ENCODE peak calls at places on chromosome 3, in ten cellular contexts. N, W, P, B, E, Y, V, X, T and A are unnamed samples.

GRCh38 chr3:78906245-78906644 is 861.6 kb downstream of the ROBO1 start:
- DNase-seq in N (no peak), W (no peak), Y (no peak), V (no peak), T (no peak), B (no peak), X (no peak), E (no peak), P (no peak), A (no peak)

GRCh38 chr3:47041114-47041513 is 61.6 kb downstream of the NBEAL2 start:
- DNase-seq in P (no peak), B (no peak), T (no peak), E (no peak), V (no peak), Y (no peak), W (no peak), X (no peak), N (no peak), A (no peak)

GRCh38 chr3:19489936-19490335 is 341.6 kb downstream of the KCNH8 start:
- DNase-seq in V (no peak), B (no peak), P (no peak), E (no peak), Y (no peak), X (no peak), W (no peak), T (no peak), N (no peak), A (no peak)

GRCh38 chr3:17088602-17089313 is 204.0 kb downstream of the PLCL2 start:
- DNase-seq in P (no peak), V (no peak), X (no peak), T (no peak), W (no peak), Y (no peak), E (no peak), N (no peak), B (peak; percentile 36), A (no peak)

GRCh38 chr3:60094392-60094947 is 1044.6 kb upstream of the CFAP20DC start:
- DNase-seq in B (peak; percentile 7), X (no peak), T (no peak), N (no peak), Y (no peak), P (no peak), E (no peak), W (no peak), V (no peak), A (no peak)

GRCh38 chr3:99925584-99925983 is 107.9 kb downstream of the CMSS1 start:
- DNase-seq in P (peak; percentile 17), E (peak; percentile 93), X (peak; percentile 86), T (no peak), V (peak; percentile 80), Y (peak; percentile 41), N (no peak), W (no peak), B (no peak), A (no peak)

GRCh38 chr3:12988728-12989454 is 84.3 kb downstream of the IQSEC1 start:
- DNase-seq in T (no peak), E (no peak), Y (no peak), W (no peak), V (no peak), B (no peak), N (no peak), X (no peak), P (no peak), A (no peak)

GRCh38 chr3:173650596-173650995 is 253.1 kb downstream of the NLGN1 start:
- DNase-seq in X (peak; percentile 46), E (no peak), B (no peak), Y (no peak), W (no peak), V (peak; percentile 12), N (no peak), P (no peak), T (no peak), A (no peak)

GRCh38 chr3:182739619-182740018 is 53.7 kb upstream of the ATP11B start:
- DNase-seq in X (peak; percentile 2), E (peak; percentile 38), W (no peak), T (no peak), N (no peak), V (peak; percentile 59), P (no peak), B (no peak), Y (no peak), A (no peak)

GRCh38 chr3:48558446-48559134 is 2.0 kb upstream of the PFKFB4 start:
- DNase-seq in V (no peak), Y (peak; percentile 47), X (no peak), W (peak; percentile 42), T (no peak), N (no peak), P (peak; percentile 21), B (no peak), E (no peak), A (no peak)

GRCh38 chr3:154795582-154795981 is 284.5 kb upstream of the MME start:
- DNase-seq in B (no peak), E (peak; percentile 94), T (no peak), V (peak; percentile 91), W (no peak), Y (no peak), X (peak; percentile 93), P (no peak), N (no peak), A (no peak)

DNA sequence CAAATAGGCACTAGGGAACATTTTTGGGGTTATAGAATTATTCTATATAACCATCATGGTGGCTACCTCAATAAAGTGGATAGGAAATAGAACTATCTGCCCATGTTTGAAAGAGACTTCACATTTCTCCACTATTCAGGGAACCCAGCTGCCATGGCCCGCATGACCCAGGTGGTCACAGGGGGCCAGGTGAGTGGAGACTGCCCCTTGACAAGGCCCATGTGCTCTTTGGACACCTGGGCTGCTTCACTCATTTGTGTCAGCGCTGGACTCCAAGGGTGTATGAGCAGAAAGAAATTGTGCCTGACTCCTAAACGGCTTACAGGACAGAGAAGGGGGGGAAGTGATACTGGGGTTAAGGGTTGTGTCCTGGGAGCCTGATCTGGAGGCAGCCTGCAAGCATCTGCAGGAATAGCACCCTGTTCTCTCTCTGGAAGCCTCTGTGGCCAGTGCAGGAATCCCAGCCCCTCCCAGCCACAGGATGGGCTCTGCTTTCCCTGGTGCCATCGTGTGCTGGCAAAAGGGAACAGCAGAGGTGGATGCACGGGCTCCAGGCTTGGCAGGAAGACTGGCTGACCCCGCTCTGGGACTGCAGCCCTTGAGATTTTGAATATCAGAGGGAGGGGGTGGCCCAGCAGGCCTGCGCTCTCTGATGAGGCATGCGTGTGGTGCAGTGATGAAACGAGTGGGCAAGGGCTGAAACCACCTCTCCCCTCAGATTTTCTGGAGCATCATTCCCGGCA is 9.1 kb upstream of the C3orf22 start:
- DNase-seq in N (peak; percentile 25), V (no peak), P (no peak), B (no peak), E (no peak), T (no peak), X (no peak), W (no peak), Y (no peak), A (no peak)
- TF ChIP-seq CTCF in N (peak; percentile 65), V (no peak), P (no peak), B (no peak), E (no peak), T (no peak), X (peak; percentile 15), W (no peak), Y (peak; percentile 52), A (no peak)

DNA sequence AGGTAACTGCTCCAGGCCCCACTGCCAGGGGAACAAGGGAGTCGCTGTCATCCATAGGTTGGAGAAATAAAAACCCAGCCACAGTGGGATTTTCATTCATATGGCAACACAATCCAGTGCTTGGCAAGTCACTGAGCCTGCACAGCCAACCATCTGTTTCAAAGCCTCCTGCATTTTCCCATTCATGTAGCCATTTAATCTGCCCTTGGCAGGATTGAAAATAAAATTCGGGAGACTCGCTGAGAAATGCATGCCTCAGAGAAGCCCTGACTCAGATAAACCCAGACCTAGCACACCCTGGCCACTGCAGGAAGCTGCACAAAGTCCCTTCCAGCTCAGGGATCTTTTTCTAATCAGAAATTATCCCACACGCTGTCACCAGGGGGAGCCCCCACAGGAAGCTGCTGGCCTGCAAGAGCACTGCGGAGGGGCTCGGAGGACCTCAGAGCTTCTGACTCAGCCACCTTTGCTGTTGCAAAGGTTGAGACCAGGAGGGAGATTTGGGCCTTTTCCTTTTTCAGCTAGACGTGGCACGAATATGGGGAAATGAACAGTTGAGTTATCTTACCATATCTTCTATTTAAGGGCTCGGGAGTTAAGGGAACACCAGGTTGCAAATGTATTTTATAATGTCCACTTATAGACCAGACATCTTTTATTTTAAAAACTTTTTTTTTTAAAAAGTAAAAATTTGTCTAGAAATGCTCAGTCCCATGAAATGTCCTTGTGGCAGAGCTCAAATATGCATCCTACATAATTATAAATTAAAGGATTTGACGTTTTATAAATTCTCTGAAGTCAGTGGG is 103.4 kb upstream of the VEPH1 start:
- DNase-seq in X (peak; percentile 68), T (peak; percentile 68), V (peak; percentile 72), N (peak; percentile 47), Y (peak; percentile 33), B (peak; percentile 52), P (peak; percentile 43), W (peak; percentile 40), E (peak; percentile 73), A (peak; percentile 79)
- TF ChIP-seq CTCF in X (peak; percentile 87), T (peak; percentile 85), V (peak; percentile 93), N (peak; percentile 81), Y (peak; percentile 80), B (peak; percentile 80), P (peak; percentile 75), W (peak; percentile 65), E (peak; percentile 88), A (peak; percentile 90)

GRCh38 chr3:131194816-131195215 is 168.1 kb downstream of the NEK11 start:
- DNase-seq in P (no peak), B (no peak), Y (no peak), W (no peak), E (no peak), T (no peak), V (no peak), X (no peak), N (no peak), A (no peak)

GRCh38 chr3:131192701-131193100 is 166.0 kb downstream of the NEK11 start:
- DNase-seq in W (no peak), P (no peak), N (no peak), X (no peak), V (no peak), T (no peak), E (no peak), B (no peak), Y (no peak), A (no peak)

DNA sequence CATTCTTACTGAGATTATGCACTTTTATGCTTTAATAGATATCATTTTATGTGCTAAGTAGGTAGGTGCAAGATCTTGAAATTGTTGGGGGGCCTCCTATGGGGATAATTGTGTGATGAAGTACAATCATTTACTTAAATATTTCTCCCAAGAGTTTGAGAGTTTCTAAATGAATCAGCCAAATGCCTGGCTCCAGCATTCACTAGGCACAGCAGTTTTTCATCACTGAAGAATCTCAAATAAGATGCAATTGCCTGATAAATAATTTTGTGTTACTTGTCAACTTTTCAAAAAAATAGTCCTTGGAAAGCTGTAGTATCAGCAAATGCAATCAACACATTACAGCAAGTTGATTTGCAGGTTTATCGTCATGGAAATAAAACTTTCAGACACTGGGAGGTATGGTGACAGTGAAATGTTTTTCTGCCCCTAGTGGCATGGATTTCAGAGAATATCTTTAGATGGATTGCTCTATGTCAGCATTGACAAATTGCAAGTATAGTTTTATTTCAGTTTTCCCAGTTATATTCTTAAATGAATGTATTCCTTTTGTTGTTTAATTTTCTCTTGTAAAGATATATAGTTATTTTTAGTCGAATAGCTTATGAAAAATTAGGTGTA is 167.1 kb downstream of the NEK11 start:
- DNase-seq in Y (no peak), P (no peak), X (peak; percentile 12), V (no peak), W (no peak), E (no peak), B (no peak), N (no peak), T (no peak), A (no peak)
- TF ChIP-seq CTCF in Y (no peak), P (no peak), X (peak; percentile 27), V (peak; percentile 7), W (no peak), E (peak; percentile 5), B (no peak), N (no peak), T (no peak), A (peak; percentile 52)

GRCh38 chr3:137792633-137793271 is 28.6 kb downstream of the SOX14 start:
- DNase-seq in W (no peak), P (no peak), V (no peak), B (no peak), X (peak; percentile 29), N (peak; percentile 17), T (peak; percentile 55), Y (no peak), E (no peak), A (no peak)
- TF ChIP-seq CTCF in W (peak; percentile 23), P (no peak), V (peak; percentile 50), B (no peak), X (peak; percentile 67), N (peak; percentile 76), T (peak; percentile 68), Y (peak; percentile 8), E (peak; percentile 59), A (peak; percentile 72)